ENCODE peak calls at places on chromosomes 12 and 14, in nine cellular contexts. Q is stimulated activated CD4-positive, alpha-beta T cell treated with anti-CD3 and anti-CD28 coated beads, Interleukin-1b, Interleukin-23, amount 100 ng/mL, for 24 hours; M is foreskin fibroblast; T is HTR-8/SVneo; Y is GF-D8; F is astrocyte; W is epithelial cell of esophagus; K is CD8-positive, alpha-beta T cell; I is islet precursor cell. V is an unnamed sample.

GRCh38 chr12:12563529-12563928 is 866 bp upstream of the DUSP16 start:
- DNase-seq in M (no peak), K (no peak), I (no peak), T (no peak), Q (no peak), F (peak), W (peak), Y (no peak), V (peak)

GRCh38 chr14:90060965-90061848 is 587 bp upstream of the KCNK13 start:
- DNase-seq in Q (no peak), I (peak), K (no peak), W (no peak), T (no peak), M (no peak), Y (no peak), F (no peak), V (no peak)

GRCh38 chr12:5796171-5797091 is 148.6 kb downstream of the ANO2 start:
- DNase-seq in W (no peak), T (no peak), Q (peak), Y (no peak), K (peak), I (peak), M (no peak), F (no peak), V (no peak)

GRCh38 chr12:69837191-69838085 is 12.4 kb downstream of the MYRFL start:
- DNase-seq in T (no peak), F (no peak), I (no peak), Y (no peak), K (no peak), M (no peak), W (no peak), Q (no peak), V (no peak)

GRCh38 chr12:42945927-42946326 is 356.4 kb upstream of the PRICKLE1 start:
- DNase-seq in I (no peak), F (no peak), W (peak), Q (no peak), Y (no peak), T (no peak), K (no peak), M (no peak), V (no peak)

GRCh38 chr12:14994610-14995009 is 21.8 kb downstream of the PDE6H start:
- DNase-seq in F (peak), T (no peak), Q (no peak), Y (no peak), I (no peak), W (no peak), K (no peak), M (no peak), V (no peak)

GRCh38 chr12:22190-22529 is 44.4 kb upstream of the IQSEC3 start:
- DNase-seq in Q (no peak), F (no peak), T (no peak), Y (no peak), K (no peak), W (peak), M (no peak), I (peak), V (no peak)

GRCh38 chr14:77812028-77812427 is 12.1 kb downstream of the ADCK1 start:
- DNase-seq in M (no peak), K (no peak), W (no peak), F (no peak), Q (no peak), Y (no peak), T (no peak), I (no peak), V (no peak)

GRCh38 chr12:68733661-68734071 is 12.3 kb upstream of the SLC35E3 start:
- DNase-seq in M (peak), I (no peak), W (peak), T (no peak), K (no peak), F (peak), Y (no peak), Q (no peak), V (peak)

GRCh38 chr14:91105673-91106072 is 8.2 kb upstream of the DGLUCY start:
- DNase-seq in I (no peak), T (no peak), M (no peak), Y (no peak), Q (no peak), W (peak), K (no peak), F (no peak), V (no peak)

GRCh38 chr12:113359939-113360748 is 1.8 kb downstream of the PLBD2 start:
- DNase-seq in M (peak), K (no peak), T (no peak), Q (no peak), Y (no peak), W (no peak), I (no peak), F (no peak), V (peak)

GRCh38 chr14:49598479-49599301 is at the start of gene LRR1:
- DNase-seq in K (peak), M (peak), I (peak), Y (peak), Q (peak), F (peak), T (peak), W (peak), V (peak)

GRCh38 chr14:43790681-43791080 is 716.4 kb downstream of the FSCB start:
- DNase-seq in M (no peak), I (peak), W (peak), T (no peak), F (no peak), K (no peak), Y (no peak), Q (no peak), V (no peak)

GRCh38 chr12:7114851-7115250 is 5.8 kb upstream of the C1RL start:
- DNase-seq in K (no peak), W (no peak), Y (no peak), F (no peak), Q (no peak), T (no peak), M (no peak), I (peak), V (no peak)

GRCh38 chr14:41785696-41786095 is 179.0 kb downstream of the LRFN5 start:
- DNase-seq in Q (no peak), T (no peak), F (no peak), M (no peak), Y (no peak), K (no peak), W (no peak), I (no peak), V (no peak)

GRCh38 chr14:30194769-30195168 is 267.1 kb upstream of the PRKD1 start:
- DNase-seq in Q (no peak), W (no peak), K (no peak), F (peak), M (peak), T (peak), Y (peak), I (no peak), V (peak)

GRCh38 chr14:80607430-80608200 is 333.9 kb downstream of the CEP128 start:
- DNase-seq in Q (no peak), F (no peak), K (no peak), I (peak), T (no peak), M (no peak), Y (no peak), W (peak), V (no peak)

GRCh38 chr12:76035045-76035444 is 3.5 kb upstream of the PHLDA1 start:
- DNase-seq in T (no peak), W (no peak), Y (no peak), F (no peak), Q (no peak), M (no peak), K (no peak), I (peak), V (no peak)